ENCODE peak calls at places on chromosomes 11 and 22, in seven cellular contexts. Q, A, D, S, I, U and X are unnamed samples.

GRCh38 chr11:118306556-118306955 is 2.0 kb downstream of the CD3E start:
- DNase-seq in D (no peak), I (no peak), A (no peak), S (no peak), U (no peak), Q (no peak), X (no peak)

GRCh38 chr11:113675565-113675964 is 30.5 kb downstream of the TMPRSS5 start:
- DNase-seq in I (no peak), A (no peak), S (no peak), D (no peak), U (no peak), Q (no peak), X (no peak)

GRCh38 chr22:40400173-40400572 is 29.8 kb downstream of the SGSM3 start:
- DNase-seq in U (no peak), Q (no peak), D (no peak), I (no peak), S (peak; percentile 42), A (no peak), X (no peak)

GRCh38 chr11:103183981-103184592 is 74.9 kb downstream of the DYNC2H1 start:
- DNase-seq in U (no peak), I (no peak), D (no peak), A (no peak), S (no peak), Q (no peak), X (no peak)

GRCh38 chr11:111046291-111046690 is 199.2 kb upstream of the POU2AF2 start:
- DNase-seq in Q (no peak), U (no peak), A (no peak), S (no peak), D (no peak), I (no peak), X (no peak)

GRCh38 chr22:37019309-37020191 is at the start of the genes MPST and TST:
- DNase-seq in Q (peak; percentile 82), A (peak; percentile 83), D (peak; percentile 95), U (peak; percentile 51), I (peak; percentile 63), S (peak; percentile 84), X (peak; percentile 90)

GRCh38 chr11:111391328-111392124 is 12.5 kb upstream of the POU2AF1 start:
- DNase-seq in I (no peak), Q (no peak), U (no peak), A (no peak), S (no peak), D (no peak), X (no peak)

GRCh38 chr22:37545703-37546435 is 14.4 kb upstream of the CDC42EP1 start:
- DNase-seq in D (peak; percentile 90), A (peak; percentile 86), S (peak; percentile 92), I (peak; percentile 87), Q (peak; percentile 93), U (peak; percentile 84), X (peak; percentile 95)

GRCh38 chr11:19790831-19791552 is 78.4 kb downstream of the NAV2 start:
- DNase-seq in I (no peak), S (peak; percentile 86), U (no peak), Q (no peak), D (no peak), A (no peak), X (no peak)

GRCh38 chr22:47073101-47073500 is 310.7 kb downstream of the TBC1D22A start:
- DNase-seq in S (no peak), U (no peak), D (no peak), I (no peak), A (no peak), Q (no peak), X (no peak)

GRCh38 chr11:79437981-79438630 is 2.7 kb downstream of the TENM4 start:
- DNase-seq in A (peak; percentile 85), Q (peak; percentile 24), I (no peak), U (peak; percentile 28), S (no peak), D (peak; percentile 56), X (no peak)

GRCh38 chr11:32426819-32427615 is 8.3 kb downstream of the WT1 start:
- DNase-seq in I (no peak), A (no peak), Q (peak; percentile 79), S (no peak), U (no peak), D (peak; percentile 87), X (peak; percentile 71)

GRCh38 chr11:3093281-3094191 is 36.3 kb upstream of the CARS1 start:
- DNase-seq in Q (no peak), D (peak; percentile 71), U (no peak), S (no peak), I (no peak), A (no peak), X (peak; percentile 30)

GRCh38 chr11:120142072-120142423 is 4.1 kb upstream of the TRIM29 start:
- DNase-seq in S (no peak), D (no peak), I (no peak), Q (no peak), A (no peak), U (no peak), X (no peak)

GRCh38 chr11:11969380-11970215 is 38.8 kb downstream of the DKK3 start:
- DNase-seq in Q (no peak), A (no peak), U (no peak), D (no peak), S (no peak), I (no peak), X (peak; percentile 60)

DNA sequence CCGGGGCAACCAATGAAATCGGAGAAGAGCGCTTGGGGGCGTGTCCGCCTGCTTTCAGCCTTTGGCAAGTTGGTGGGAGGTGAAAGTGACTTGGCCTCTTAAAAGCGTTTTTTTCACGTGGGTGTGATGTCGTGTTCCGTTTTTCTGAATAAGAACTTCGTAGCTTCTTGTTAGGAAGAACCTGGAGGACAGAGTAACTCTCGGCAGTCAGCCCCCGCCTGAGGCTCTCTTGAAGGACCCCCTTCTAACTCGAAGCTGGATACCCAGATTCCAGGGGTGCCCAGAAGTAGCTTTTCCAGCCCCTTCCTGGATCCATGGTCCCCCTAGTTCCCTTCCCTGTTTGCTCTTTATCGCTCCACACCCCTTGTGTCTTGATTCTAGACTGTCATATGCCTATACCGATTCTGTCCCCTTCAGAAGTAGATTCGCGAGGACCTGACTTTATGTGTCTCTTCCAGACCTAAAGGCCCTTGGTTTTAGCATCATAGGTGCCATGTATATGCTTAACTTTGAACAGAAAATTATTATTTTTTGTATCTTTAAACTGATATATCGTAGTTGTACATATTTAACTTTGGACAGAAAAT is 915 bp upstream of the OSBP start:
- DNase-seq in D (peak; percentile 71), U (no peak), A (no peak), Q (no peak), I (no peak), S (no peak), X (no peak)
- TF ChIP-seq POLR2A in D (peak; percentile 60), U (no peak), A (peak; percentile 68), Q (no peak), I (peak; percentile 24), S (peak; percentile 49), X (no peak)

GRCh38 chr11:93528757-93529639 is 14.2 kb downstream of the SMCO4 start:
- DNase-seq in Q (peak; percentile 38), I (no peak), S (no peak), D (no peak), A (no peak), U (peak; percentile 13), X (no peak)
- H3K27ac ChIP-seq in Q (peak overlapping the region; percentile 87), I (no peak overlapping the region), S (peak overlapping the region; percentile 49), D (peak overlapping the region; percentile 72), A (peak overlapping the region; percentile 29), U (peak overlapping the region; percentile 52), X (peak overlapping the region; percentile 60)

GRCh38 chr11:90717522-90717921 is 494.7 kb upstream of the CHORDC1 start:
- DNase-seq in Q (no peak), S (no peak), D (no peak), U (no peak), I (no peak), A (no peak), X (no peak)
- TF ChIP-seq POLR2A in Q (no peak), S (no peak), D (no peak), U (no peak), I (no peak), A (no peak), X (no peak)

GRCh38 chr11:66139817-66140216 is 69.7 kb downstream of the PACS1 start:
- DNase-seq in S (no peak), I (no peak), U (no peak), Q (no peak), D (no peak), A (no peak), X (no peak)

GRCh38 chr11:66131937-66132632 is 62.0 kb downstream of the PACS1 start:
- DNase-seq in D (no peak), U (no peak), Q (no peak), S (no peak), A (no peak), I (no peak), X (no peak)

GRCh38 chr11:66133216-66133775 is 63.2 kb downstream of the PACS1 start:
- DNase-seq in U (no peak), I (no peak), D (no peak), Q (no peak), S (no peak), A (peak; percentile 70), X (no peak)

GRCh38 chr11:66130978-66131377 is 60.9 kb downstream of the PACS1 start:
- DNase-seq in I (no peak), A (no peak), D (no peak), S (no peak), U (no peak), Q (no peak), X (no peak)

GRCh38 chr11:66136752-66137123 is 66.7 kb downstream of the PACS1 start:
- DNase-seq in A (no peak), Q (no peak), S (no peak), U (no peak), I (peak; percentile 74), D (no peak), X (no peak)
- H3K27ac ChIP-seq in A (no peak overlapping the region), Q (no peak overlapping the region), S (no peak overlapping the region), U (no peak overlapping the region), I (peak overlapping the region; percentile 87), D (no peak overlapping the region), X (no peak overlapping the region)

GRCh38 chr11:9363954-9364912 is 20.2 kb upstream of the IPO7 start:
- DNase-seq in D (peak; percentile 96), S (peak; percentile 96), A (peak; percentile 96), U (peak; percentile 82), I (peak; percentile 99), Q (peak; percentile 93), X (peak; percentile 96)
- TF ChIP-seq POLR2A in D (peak; percentile 92), S (peak; percentile 80), A (peak; percentile 91), U (no peak), I (peak; percentile 45), Q (no peak), X (peak; percentile 90)